ENCODE peak calls at places on chromosomes 1 and 21, in four cellular contexts. One of them, this sample, is unnamed.

GRCh38 chr21:18893411-18893810 is 489.8 kb upstream of the TMPRSS15 start:
- DNase-seq in activated CD8-positive, alpha-beta memory T cell treated with anti-CD3 and anti-CD28 coated beads, Interleukin-2, amount 10 ng/mL, durations not matched to agents 7 days and 5 days: no peak
- DNase-seq in IMR-90: no peak
- DNase-seq in NCI-H2171 treated with DMSO at 0.1 percent for 48 hours: no peak
- DNase-seq in this sample: no peak

GRCh38 chr1:29635501-29636263 is 399.4 kb downstream of the PTPRU start:
- DNase-seq in NCI-H2171 treated with DMSO at 0.1 percent for 48 hours: no peak
- DNase-seq in IMR-90: no peak
- DNase-seq in activated CD8-positive, alpha-beta memory T cell treated with anti-CD3 and anti-CD28 coated beads, Interleukin-2, amount 10 ng/mL, durations not matched to agents 7 days and 5 days: peak; percentile 8
- DNase-seq in this sample: no peak

GRCh38 chr1:1894354-1895049 is 3.6 kb upstream of the GNB1 start:
- DNase-seq in activated CD8-positive, alpha-beta memory T cell treated with anti-CD3 and anti-CD28 coated beads, Interleukin-2, amount 10 ng/mL, durations not matched to agents 7 days and 5 days: no peak
- DNase-seq in IMR-90: no peak
- DNase-seq in NCI-H2171 treated with DMSO at 0.1 percent for 48 hours: no peak
- DNase-seq in this sample: no peak

GRCh38 chr1:32933742-32934322 is 30.8 kb downstream of the RNF19B start:
- DNase-seq in activated CD8-positive, alpha-beta memory T cell treated with anti-CD3 and anti-CD28 coated beads, Interleukin-2, amount 10 ng/mL, durations not matched to agents 7 days and 5 days: no peak
- DNase-seq in NCI-H2171 treated with DMSO at 0.1 percent for 48 hours: no peak
- DNase-seq in IMR-90: peak; percentile 19
- DNase-seq in this sample: peak; percentile 32

GRCh38 chr1:4464478-4464877 is 189.9 kb upstream of the AJAP1 start:
- DNase-seq in NCI-H2171 treated with DMSO at 0.1 percent for 48 hours: no peak
- DNase-seq in activated CD8-positive, alpha-beta memory T cell treated with anti-CD3 and anti-CD28 coated beads, Interleukin-2, amount 10 ng/mL, durations not matched to agents 7 days and 5 days: no peak
- DNase-seq in IMR-90: no peak
- DNase-seq in this sample: no peak

GRCh38 chr21:42939581-42940413 is 14.4 kb upstream of the ERVH48-1 start:
- DNase-seq in NCI-H2171 treated with DMSO at 0.1 percent for 48 hours: no peak
- DNase-seq in activated CD8-positive, alpha-beta memory T cell treated with anti-CD3 and anti-CD28 coated beads, Interleukin-2, amount 10 ng/mL, durations not matched to agents 7 days and 5 days: no peak
- DNase-seq in IMR-90: peak; percentile 99
- DNase-seq in this sample: peak; percentile 98

GRCh38 chr1:212797681-212798080 is 6.0 kb downstream of the TATDN3 start:
- DNase-seq in NCI-H2171 treated with DMSO at 0.1 percent for 48 hours: no peak
- DNase-seq in activated CD8-positive, alpha-beta memory T cell treated with anti-CD3 and anti-CD28 coated beads, Interleukin-2, amount 10 ng/mL, durations not matched to agents 7 days and 5 days: no peak
- DNase-seq in IMR-90: peak; percentile 21
- DNase-seq in this sample: peak; percentile 52

GRCh38 chr1:53483170-53483569 is 24.0 kb downstream of the DMRTB1 start:
- DNase-seq in IMR-90: no peak
- DNase-seq in NCI-H2171 treated with DMSO at 0.1 percent for 48 hours: no peak
- DNase-seq in activated CD8-positive, alpha-beta memory T cell treated with anti-CD3 and anti-CD28 coated beads, Interleukin-2, amount 10 ng/mL, durations not matched to agents 7 days and 5 days: no peak
- DNase-seq in this sample: no peak

GRCh38 chr1:75482951-75483350 is 128.0 kb downstream of the SLC44A5 start:
- DNase-seq in NCI-H2171 treated with DMSO at 0.1 percent for 48 hours: no peak
- DNase-seq in activated CD8-positive, alpha-beta memory T cell treated with anti-CD3 and anti-CD28 coated beads, Interleukin-2, amount 10 ng/mL, durations not matched to agents 7 days and 5 days: no peak
- DNase-seq in IMR-90: no peak
- DNase-seq in this sample: no peak

GRCh38 chr1:240149488-240150094 is 57.9 kb downstream of the FMN2 start:
- DNase-seq in activated CD8-positive, alpha-beta memory T cell treated with anti-CD3 and anti-CD28 coated beads, Interleukin-2, amount 10 ng/mL, durations not matched to agents 7 days and 5 days: no peak
- DNase-seq in IMR-90: peak; percentile 52
- DNase-seq in NCI-H2171 treated with DMSO at 0.1 percent for 48 hours: peak; percentile 4
- DNase-seq in this sample: peak; percentile 30

GRCh38 chr21:42997053-42997452 is 22.7 kb downstream of the PKNOX1 start:
- DNase-seq in activated CD8-positive, alpha-beta memory T cell treated with anti-CD3 and anti-CD28 coated beads, Interleukin-2, amount 10 ng/mL, durations not matched to agents 7 days and 5 days: peak; percentile 53
- DNase-seq in IMR-90: peak; percentile 99
- DNase-seq in NCI-H2171 treated with DMSO at 0.1 percent for 48 hours: no peak
- DNase-seq in this sample: peak; percentile 86

GRCh38 chr1:169949139-169949538 is 55.4 kb upstream of the SCYL3 start:
- DNase-seq in IMR-90: peak; percentile 39
- DNase-seq in activated CD8-positive, alpha-beta memory T cell treated with anti-CD3 and anti-CD28 coated beads, Interleukin-2, amount 10 ng/mL, durations not matched to agents 7 days and 5 days: no peak
- DNase-seq in NCI-H2171 treated with DMSO at 0.1 percent for 48 hours: no peak
- DNase-seq in this sample: no peak

GRCh38 chr21:34881421-34881820 is 167.7 kb downstream of the RUNX1 start:
- DNase-seq in IMR-90: peak; percentile 84
- DNase-seq in NCI-H2171 treated with DMSO at 0.1 percent for 48 hours: no peak
- DNase-seq in activated CD8-positive, alpha-beta memory T cell treated with anti-CD3 and anti-CD28 coated beads, Interleukin-2, amount 10 ng/mL, durations not matched to agents 7 days and 5 days: no peak
- DNase-seq in this sample: no peak

GRCh38 chr1:62841587-62842169 is 57.7 kb downstream of the ATG4C start:
- DNase-seq in NCI-H2171 treated with DMSO at 0.1 percent for 48 hours: peak; percentile 70
- DNase-seq in activated CD8-positive, alpha-beta memory T cell treated with anti-CD3 and anti-CD28 coated beads, Interleukin-2, amount 10 ng/mL, durations not matched to agents 7 days and 5 days: no peak
- DNase-seq in IMR-90: peak; percentile 75
- DNase-seq in this sample: peak; percentile 74

GRCh38 chr1:7589774-7590425 is 181.2 kb upstream of the VAMP3 start:
- DNase-seq in NCI-H2171 treated with DMSO at 0.1 percent for 48 hours: no peak
- DNase-seq in activated CD8-positive, alpha-beta memory T cell treated with anti-CD3 and anti-CD28 coated beads, Interleukin-2, amount 10 ng/mL, durations not matched to agents 7 days and 5 days: no peak
- DNase-seq in IMR-90: peak; percentile 11
- DNase-seq in this sample: no peak

GRCh38 chr1:29969576-29969975 is 733.3 kb downstream of the PTPRU start:
- DNase-seq in IMR-90: no peak
- DNase-seq in activated CD8-positive, alpha-beta memory T cell treated with anti-CD3 and anti-CD28 coated beads, Interleukin-2, amount 10 ng/mL, durations not matched to agents 7 days and 5 days: peak; percentile 18
- DNase-seq in NCI-H2171 treated with DMSO at 0.1 percent for 48 hours: no peak
- DNase-seq in this sample: no peak

GRCh38 chr1:103160281-103160680 is 52.0 kb upstream of the COL11A1 start:
- DNase-seq in IMR-90: peak; percentile 18
- DNase-seq in NCI-H2171 treated with DMSO at 0.1 percent for 48 hours: no peak
- DNase-seq in activated CD8-positive, alpha-beta memory T cell treated with anti-CD3 and anti-CD28 coated beads, Interleukin-2, amount 10 ng/mL, durations not matched to agents 7 days and 5 days: no peak
- DNase-seq in this sample: no peak

GRCh38 chr1:25456502-25456901 is 25.8 kb downstream of the MACO1 start:
- DNase-seq in activated CD8-positive, alpha-beta memory T cell treated with anti-CD3 and anti-CD28 coated beads, Interleukin-2, amount 10 ng/mL, durations not matched to agents 7 days and 5 days: no peak
- DNase-seq in NCI-H2171 treated with DMSO at 0.1 percent for 48 hours: no peak
- DNase-seq in IMR-90: no peak
- DNase-seq in this sample: no peak

GRCh38 chr1:214966366-214966765 is 116.2 kb upstream of the KCNK2 start:
- DNase-seq in activated CD8-positive, alpha-beta memory T cell treated with anti-CD3 and anti-CD28 coated beads, Interleukin-2, amount 10 ng/mL, durations not matched to agents 7 days and 5 days: no peak
- DNase-seq in IMR-90: peak; percentile 19
- DNase-seq in NCI-H2171 treated with DMSO at 0.1 percent for 48 hours: no peak
- DNase-seq in this sample: no peak

GRCh38 chr1:105485207-105485606 is 1571.3 kb upstream of the PRMT6 start:
- DNase-seq in activated CD8-positive, alpha-beta memory T cell treated with anti-CD3 and anti-CD28 coated beads, Interleukin-2, amount 10 ng/mL, durations not matched to agents 7 days and 5 days: no peak
- DNase-seq in NCI-H2171 treated with DMSO at 0.1 percent for 48 hours: no peak
- DNase-seq in IMR-90: peak; percentile 58
- DNase-seq in this sample: peak; percentile 43

This sample was measured in epithelial cell of esophagus.